ENCODE peak calls at places on chromosome 12, in eight cellular contexts. N, Y, S, K, X, M, T and U are unnamed samples.

GRCh38 chr12:108838194-108839010 is 19.0 kb downstream of the SSH1 start:
- DNase-seq in N (no peak), Y (peak), S (peak), K (peak), X (peak), M (peak), T (peak), U (peak)

GRCh38 chr12:64796205-64796845 is 28.1 kb upstream of the TBC1D30 start:
- DNase-seq in N (peak), Y (peak), S (peak), K (peak), X (peak), M (no peak), T (peak), U (no peak)

GRCh38 chr12:100199347-100200136 is 1.1 kb upstream of the ACTR6 start:
- DNase-seq in N (peak), Y (peak), S (peak), K (peak), X (peak), M (peak), T (peak), U (peak)

GRCh38 chr12:93819048-93819491 is 141.9 kb downstream of the CRADD start:
- DNase-seq in N (no peak), Y (no peak), S (peak), K (peak), X (no peak), M (peak), T (no peak), U (peak)

GRCh38 chr12:7075931-7076330 is 15.4 kb downstream of the C1S start:
- DNase-seq in N (no peak), Y (no peak), S (peak), K (peak), X (no peak), M (no peak), T (no peak), U (no peak)

GRCh38 chr12:29039013-29039412 is 110.1 kb upstream of the FAR2 start:
- DNase-seq in N (no peak), Y (no peak), S (peak), K (peak), X (no peak), M (no peak), T (no peak), U (no peak)

GRCh38 chr12:120766569-120766965 is 40.9 kb downstream of the ACADS start:
- DNase-seq in N (no peak), Y (no peak), S (no peak), K (no peak), X (no peak), M (no peak), T (no peak), U (no peak)

GRCh38 chr12:31517994-31518393 is 72.9 kb downstream of the DENND5B start:
- DNase-seq in N (no peak), Y (no peak), S (peak), K (peak), X (no peak), M (no peak), T (no peak), U (no peak)

GRCh38 chr12:127722651-127723050 is 544.3 kb upstream of the TMEM132C start:
- DNase-seq in N (no peak), Y (no peak), S (no peak), K (no peak), X (no peak), M (no peak), T (no peak), U (no peak)

GRCh38 chr12:99200711-99201384 is 446.7 kb upstream of the GARIN6 start:
- DNase-seq in N (no peak), Y (no peak), S (no peak), K (peak), X (no peak), M (no peak), T (no peak), U (no peak)

GRCh38 chr12:131390408-131391100 is 320.3 kb upstream of the SFSWAP start:
- DNase-seq in N (peak), Y (no peak), S (no peak), K (no peak), X (peak), M (no peak), T (no peak), U (no peak)

GRCh38 chr12:52119398-52120254 is 40.1 kb downstream of the SMIM41 start:
- DNase-seq in N (peak), Y (no peak), S (peak), K (peak), X (peak), M (no peak), T (peak), U (peak)

GRCh38 chr12:46452061-46452615 is 79.6 kb upstream of the SLC38A2 start:
- DNase-seq in N (no peak), Y (no peak), S (peak), K (peak), X (no peak), M (no peak), T (no peak), U (no peak)

GRCh38 chr12:13124661-13125505 is 21.4 kb upstream of the GSG1 start:
- DNase-seq in N (no peak), Y (no peak), S (peak), K (peak), X (no peak), M (no peak), T (no peak), U (no peak)

GRCh38 chr12:124663771-124664366 is 96.5 kb upstream of the NCOR2 start:
- DNase-seq in N (no peak), Y (no peak), S (no peak), K (peak), X (no peak), M (peak), T (no peak), U (no peak)

GRCh38 chr12:111767362-111768158 is 827 bp downstream of the ALDH2 start:
- DNase-seq in N (no peak), Y (no peak), S (peak), K (peak), X (no peak), M (peak), T (no peak), U (no peak)

GRCh38 chr12:127245437-127245836 is 1021.5 kb upstream of the TMEM132C start:
- DNase-seq in N (no peak), Y (no peak), S (peak), K (peak), X (no peak), M (no peak), T (no peak), U (no peak)

GRCh38 chr12:111268738-111269572 is 99.9 kb downstream of the PHETA1 start:
- DNase-seq in N (peak), Y (no peak), S (no peak), K (no peak), X (no peak), M (no peak), T (no peak), U (no peak)

GRCh38 chr12:14314801-14315200 is 50.7 kb upstream of the ATF7IP start:
- DNase-seq in N (peak), Y (no peak), S (no peak), K (no peak), X (no peak), M (no peak), T (no peak), U (no peak)

GRCh38 chr12:112349440-112349839 is 32.8 kb downstream of the HECTD4 start:
- DNase-seq in N (no peak), Y (no peak), S (no peak), K (no peak), X (no peak), M (no peak), T (no peak), U (no peak)

GRCh38 chr12:89703768-89704167 is 4.9 kb downstream of the ATP2B1 start:
- DNase-seq in N (no peak), Y (no peak), S (no peak), K (no peak), X (no peak), M (no peak), T (no peak), U (no peak)

GRCh38 chr12:123041042-123041531 is 60.6 kb downstream of the ARL6IP4 start:
- DNase-seq in N (peak), Y (no peak), S (no peak), K (no peak), X (no peak), M (no peak), T (no peak), U (peak)

GRCh38 chr12:108568653-108569154 is 6.3 kb downstream of the ISCU start:
- DNase-seq in N (peak), Y (peak), S (no peak), K (no peak), X (peak), M (no peak), T (peak), U (no peak)

GRCh38 chr12:105315726-105316125 is 14.8 kb upstream of the C12orf75 start:
- DNase-seq in N (no peak), Y (no peak), S (no peak), K (no peak), X (no peak), M (no peak), T (no peak), U (no peak)

GRCh38 chr12:75953312-75953906 is 78.2 kb downstream of the PHLDA1 start:
- DNase-seq in N (no peak), Y (no peak), S (peak), K (peak), X (no peak), M (no peak), T (no peak), U (no peak)

GRCh38 chr12:57181561-57182155 is 34.2 kb upstream of the LRP1-AS start:
- DNase-seq in N (no peak), Y (no peak), S (peak), K (no peak), X (no peak), M (no peak), T (no peak), U (no peak)

GRCh38 chr12:92039048-92039447 is 106.6 kb downstream of the BTG1 start:
- DNase-seq in N (no peak), Y (no peak), S (no peak), K (peak), X (no peak), M (no peak), T (no peak), U (no peak)

GRCh38 chr12:121175383-121176119 is 34.4 kb upstream of the P2RX4 start:
- DNase-seq in N (peak), Y (no peak), S (no peak), K (no peak), X (no peak), M (no peak), T (no peak), U (peak)